ENCODE peak calls at places on chromosomes 3 and 15, in nine cellular contexts. M, L, H, I, S, D, T, R and G are unnamed samples.

GRCh38 chr3:140845878-140846277 is 95.8 kb upstream of the SLC25A36 start:
- DNase-seq in T (no peak), H (no peak), R (no peak), S (no peak), I (no peak), M (no peak), L (no peak), D (no peak), G (no peak)

GRCh38 chr3:23455084-23455483 is 252.0 kb downstream of the UBE2E2 start:
- DNase-seq in R (no peak), H (no peak), S (peak; percentile 56), M (no peak), L (no peak), T (no peak), D (no peak), I (no peak), G (no peak)

GRCh38 chr15:75179773-75180140 is 21.9 kb upstream of the C15orf39 start:
- DNase-seq in T (no peak), M (no peak), R (no peak), D (no peak), H (no peak), S (no peak), I (no peak), L (no peak), G (no peak)

GRCh38 chr3:44409640-44410410 is 67.6 kb downstream of the ZNF445 start:
- DNase-seq in D (no peak), R (no peak), I (no peak), L (no peak), T (no peak), H (no peak), M (no peak), S (no peak), G (no peak)

GRCh38 chr3:33061782-33062181 is 35.2 kb downstream of the GLB1 start:
- DNase-seq in M (no peak), H (no peak), T (no peak), R (no peak), I (no peak), D (no peak), S (no peak), L (no peak), G (no peak)

GRCh38 chr15:67085818-67086649 is 20.6 kb downstream of the SMAD3 start:
- DNase-seq in T (no peak), D (no peak), S (no peak), H (no peak), R (no peak), I (no peak), L (no peak), M (no peak), G (no peak)

GRCh38 chr3:123072564-123072963 is 5.7 kb downstream of the PDIA5 start:
- DNase-seq in M (no peak), R (no peak), H (no peak), I (no peak), T (no peak), S (no peak), D (no peak), L (no peak), G (no peak)

GRCh38 chr15:60396100-60396499 is 1.7 kb downstream of the ANXA2 start:
- DNase-seq in S (no peak), L (no peak), T (no peak), I (no peak), M (no peak), R (no peak), D (no peak), H (no peak), G (no peak)

GRCh38 chr3:18099611-18100010 is 325.5 kb downstream of the SATB1 start:
- DNase-seq in R (no peak), H (no peak), T (no peak), L (no peak), I (no peak), S (no peak), D (no peak), M (no peak), G (no peak)